ENCODE peak calls at places on chromosomes 6 and 20, in four cellular contexts. B is K562, X is SK-N-SH, D is GM12878. A is an unnamed sample.

GRCh38 chr20:63574156-63574828 is at the start of gene HELZ2:
- DNase-seq in X (peak; percentile 90), D (no peak), B (peak; percentile 87), A (peak; percentile 66)

GRCh38 chr20:50203951-50204937 is 13.6 kb downstream of the CEBPB start:
- DNase-seq in D (no peak), X (no peak), B (no peak), A (no peak)

GRCh38 chr6:158047120-158047518 is 65.5 kb downstream of the SYNJ2 start:
- DNase-seq in B (no peak), D (no peak), X (no peak), A (no peak)

GRCh38 chr6:104995989-104996617 is 39.2 kb downstream of the LIN28B start:
- DNase-seq in B (no peak), X (peak; percentile 58), D (no peak), A (no peak)

GRCh38 chr20:37276494-37277252 is 12.8 kb upstream of the MANBAL start:
- DNase-seq in D (no peak), X (peak; percentile 63), B (no peak), A (no peak)

GRCh38 chr6:43993881-43994523 is 133.2 kb downstream of the MRPL14 start:
- DNase-seq in X (no peak), B (no peak), D (no peak), A (no peak)

GRCh38 chr6:163395786-163396185 is 18.7 kb upstream of the QKI start:
- DNase-seq in B (no peak), X (no peak), D (no peak), A (no peak)

GRCh38 chr6:73523434-73524123 is 2.7 kb upstream of the EEF1A1 start:
- DNase-seq in X (no peak), D (no peak), B (peak; percentile 79), A (peak; percentile 53)

GRCh38 chr20:13141541-13141940 is 79.5 kb upstream of the ISM1 start:
- DNase-seq in B (no peak), X (peak; percentile 35), D (no peak), A (no peak)

GRCh38 chr6:81241717-81242116 is 510.8 kb downstream of the TENT5A start:
- DNase-seq in D (no peak), X (peak; percentile 23), B (no peak), A (no peak)
- TF ChIP-seq USF1 in D (no peak), X (no peak), B (no peak), A (no peak)

DNA sequence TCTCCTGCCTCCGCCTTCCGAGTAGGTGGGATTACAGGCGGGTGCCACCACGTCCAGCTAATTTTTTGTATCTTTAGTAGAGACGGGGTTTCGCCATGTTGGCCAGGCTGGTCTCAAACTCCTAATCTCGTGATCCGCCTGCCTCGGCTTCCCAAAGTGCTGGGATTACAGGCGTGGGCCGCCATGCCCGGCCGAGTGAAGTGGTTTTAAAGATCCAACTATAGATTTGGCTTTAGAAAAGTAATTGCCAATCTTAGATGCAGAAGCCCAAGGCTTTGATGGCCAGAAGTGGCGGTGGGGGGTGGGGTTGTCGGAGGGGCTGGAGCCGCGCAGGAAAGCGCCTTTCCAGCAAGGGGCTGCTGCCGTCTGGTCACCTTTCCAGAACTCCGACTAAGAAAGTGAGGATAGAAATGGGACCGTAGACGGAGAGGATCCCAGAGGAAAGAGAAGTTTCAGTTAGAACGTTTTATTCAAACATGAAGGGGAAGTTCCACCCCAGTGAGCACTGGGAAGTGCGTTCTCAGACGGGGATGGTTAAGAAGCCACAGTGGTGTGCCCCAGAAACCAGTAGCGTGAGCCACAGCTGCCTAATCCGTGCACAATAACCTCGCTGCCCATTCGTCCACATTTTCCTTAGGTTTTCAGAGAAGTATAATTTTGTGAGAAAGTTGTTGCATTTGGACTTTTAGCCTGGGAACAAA is 69.7 kb downstream of the DLL1 start:
- DNase-seq in B (no peak), X (peak; percentile 29), D (no peak), A (no peak)
- TF ChIP-seq USF1 in B (no peak), X (no peak), D (no peak), A (no peak)

GRCh38 chr6:140314675-140315074 is 940.2 kb upstream of the CITED2 start:
- DNase-seq in X (no peak), B (no peak), D (no peak), A (no peak)
- TF ChIP-seq USF1 in X (no peak), B (no peak), D (no peak), A (no peak)

DNA sequence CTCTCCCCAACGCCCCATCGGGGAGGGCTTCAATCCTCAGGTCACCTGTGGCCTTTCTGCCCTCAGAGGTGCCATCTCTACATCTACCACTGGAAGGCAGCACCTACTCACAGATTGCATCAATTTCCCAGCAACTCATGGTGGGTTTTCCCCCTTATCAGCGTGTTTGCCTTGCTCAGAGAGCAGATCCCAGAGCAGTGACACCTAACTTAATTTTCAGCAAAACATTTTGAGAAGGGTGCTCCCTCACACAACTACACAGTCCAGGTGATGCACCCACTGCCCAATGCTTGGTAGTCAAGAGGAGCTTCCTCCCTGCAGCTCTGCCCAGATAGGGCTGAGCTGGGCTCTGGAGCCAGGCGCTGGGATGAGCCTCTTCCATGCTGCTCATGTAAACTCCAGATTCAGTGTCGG is 48.2 kb downstream of the PLG start:
- DNase-seq in B (peak; percentile 41), X (no peak), D (peak; percentile 39), A (peak; percentile 74)
- TF ChIP-seq USF1 in B (no peak), X (no peak), D (no peak), A (no peak)

GRCh38 chr6:71031912-71032311 is 75.1 kb upstream of the B3GAT2 start:
- DNase-seq in X (no peak), B (no peak), D (no peak), A (no peak)

GRCh38 chr6:71028877-71029252 is 72.0 kb upstream of the B3GAT2 start:
- DNase-seq in D (no peak), X (no peak), B (no peak), A (no peak)

DNA sequence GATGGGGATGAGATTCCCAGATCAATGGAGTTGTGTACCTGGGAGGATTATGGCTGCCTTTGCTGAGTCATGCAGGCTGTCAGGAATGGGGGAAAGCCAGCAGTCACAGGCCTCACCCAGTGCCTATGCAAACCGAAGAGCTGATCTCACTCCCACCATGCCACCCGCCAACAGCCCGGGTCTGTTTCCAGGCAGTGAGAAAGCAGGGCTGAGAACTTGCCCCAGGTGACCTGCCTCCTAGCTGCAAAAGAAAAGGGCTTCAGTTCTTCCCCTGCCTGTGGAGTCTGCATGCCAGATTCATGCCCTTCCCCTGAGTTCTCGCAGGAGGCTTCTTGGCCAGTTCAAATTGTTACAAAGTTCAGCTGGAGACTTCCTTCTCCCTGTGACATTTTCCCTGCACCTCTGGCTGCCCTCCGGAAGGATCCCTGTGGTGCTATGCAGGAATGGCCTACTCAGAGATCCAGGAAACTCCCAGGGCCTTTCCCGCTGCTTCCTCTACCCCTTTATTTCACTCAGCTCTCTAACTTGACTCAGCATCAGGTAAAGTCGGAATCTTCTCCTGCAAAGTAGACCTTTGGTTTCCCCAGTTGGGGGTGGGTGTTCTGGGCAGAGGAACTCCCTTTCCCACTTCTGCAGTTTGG is 71.5 kb upstream of the B3GAT2 start:
- DNase-seq in X (no peak), D (no peak), B (no peak), A (peak; percentile 33)
- TF ChIP-seq USF1 in X (no peak), D (no peak), B (no peak), A (no peak)

GRCh38 chr6:7025861-7026260 is 81.9 kb upstream of the RREB1 start:
- DNase-seq in B (peak; percentile 35), D (no peak), X (no peak), A (no peak)
- TF ChIP-seq USF1 in B (no peak), D (no peak), X (no peak), A (no peak)

GRCh38 chr6:106939848-106940247 is 34.7 kb downstream of the CD24 start:
- DNase-seq in B (no peak), D (peak; percentile 40), X (no peak), A (no peak)
- TF ChIP-seq USF1 in B (no peak), D (no peak), X (no peak), A (no peak)